ENCODE peak calls at places on chromosomes 13 and 19, in five cellular contexts. O, R, F, T and M are unnamed samples. For H3K4me1, the result is how much of the 10 kb centered on the place peaks cover.

GRCh38 chr13:33694546-33694945 is 123.4 kb upstream of the RFC3 start:
- DNase-seq in F (no peak), R (no peak), T (peak), O (no peak), M (no peak)

GRCh38 chr13:78993792-78994191 is 334.8 kb upstream of the OBI1 start:
- DNase-seq in O (peak), T (no peak), R (no peak), F (no peak), M (no peak)

GRCh38 chr13:106650690-106651205 is 82.8 kb upstream of the ARGLU1 start:
- DNase-seq in O (no peak), F (no peak), T (no peak), R (no peak), M (no peak)

GRCh38 chr19:29909545-29909944 is 32.5 kb upstream of the URI1 start:
- DNase-seq in R (peak), O (no peak), F (no peak), T (no peak), M (no peak)

GRCh38 chr19:9789066-9789465 is 20.5 kb upstream of the ZNF846 start:
- DNase-seq in T (no peak), R (no peak), F (no peak), O (no peak), M (no peak)

GRCh38 chr13:38637576-38637975 is 49.3 kb upstream of the FREM2 start:
- DNase-seq in F (no peak), T (no peak), O (no peak), R (no peak), M (no peak)

GRCh38 chr19:1445185-1445931 is 4.6 kb upstream of the APC2 start:
- DNase-seq in R (peak), O (peak), T (peak), F (peak), M (no peak)

GRCh38 chr13:81116461-81117282 is 775.7 kb upstream of the SPRY2 start:
- DNase-seq in O (no peak), F (peak), R (no peak), T (peak), M (no peak)

GRCh38 chr13:29909975-29910674 is 59.7 kb upstream of the UBL3 start:
- DNase-seq in O (no peak), F (no peak), R (peak), T (peak), M (no peak)

GRCh38 chr13:43363156-43363918 is 340.0 kb downstream of the DNAJC15 start:
- DNase-seq in F (no peak), T (no peak), O (no peak), R (peak), M (no peak)

GRCh38 chr19:45767410-45767880 is 1.6 kb downstream of the SIX5 start:
- DNase-seq in T (peak), R (peak), F (no peak), O (peak), M (no peak)

GRCh38 chr13:72457151-72457550 is 270.3 kb downstream of the MZT1 start:
- DNase-seq in R (no peak), T (no peak), F (no peak), O (no peak), M (no peak)

GRCh38 chr13:39379667-39380655 is 223.0 kb downstream of the LHFPL6 start:
- DNase-seq in O (no peak), F (no peak), T (peak), R (peak), M (no peak)

GRCh38 chr13:101520672-101521071 is 68.2 kb downstream of the ITGBL1 start:
- DNase-seq in T (peak), O (peak), F (peak), R (peak), M (no peak)

GRCh38 chr19:46697142-46697960 is 19.6 kb downstream of the PRKD2 start:
- DNase-seq in T (no peak), O (peak), F (no peak), R (peak), M (peak)

GRCh38 chr19:56671613-56671994 is at the start of gene ZNF835:
- DNase-seq in T (no peak), O (no peak), F (no peak), R (peak), M (no peak)

GRCh38 chr19:7545904-7546303 is 10.4 kb downstream of the PNPLA6 start:
- DNase-seq in F (no peak), O (no peak), T (no peak), R (no peak), M (no peak)

GRCh38 chr13:109918179-109918651 is 131.8 kb upstream of the IRS2 start:
- DNase-seq in F (no peak), T (no peak), O (peak), R (peak), M (no peak)

GRCh38 chr13:59856281-59856810 is 307.4 kb downstream of the DIAPH3 start:
- DNase-seq in F (no peak), R (no peak), T (no peak), O (no peak), M (no peak)

GRCh38 chr19:10113964-10114650 is 2.6 kb downstream of the P2RY11 start:
- DNase-seq in T (no peak), O (no peak), F (no peak), R (peak), M (no peak)

GRCh38 chr13:52711277-52711676 is 28.3 kb downstream of the CNMD start:
- DNase-seq in R (no peak), F (no peak), T (no peak), O (peak), M (no peak)

GRCh38 chr19:16205205-16206045 is 7.7 kb downstream of the AP1M1 start:
- DNase-seq in R (no peak), T (no peak), O (no peak), F (no peak), M (no peak)

GRCh38 chr13:44667950-44668349 is 91.8 kb upstream of the TSC22D1 start:
- DNase-seq in T (no peak), R (peak), O (peak), F (no peak), M (no peak)

GRCh38 chr19:3058821-3059314 is 3.4 kb downstream of the TLE5 start:
- DNase-seq in R (no peak), T (no peak), F (no peak), O (no peak), M (no peak)
- H3K9ac ChIP-seq in R (no peak), T (no peak), F (no peak), O (no peak), M (no peak)

GRCh38 chr19:3389446-3389778 is 23.0 kb downstream of the NFIC start:
- DNase-seq in R (no peak), T (no peak), F (no peak), O (no peak), M (no peak)
- H3K4me1 ChIP-seq in R (under half), T (under half), F (under half), O (under half), M (half or more)

DNA sequence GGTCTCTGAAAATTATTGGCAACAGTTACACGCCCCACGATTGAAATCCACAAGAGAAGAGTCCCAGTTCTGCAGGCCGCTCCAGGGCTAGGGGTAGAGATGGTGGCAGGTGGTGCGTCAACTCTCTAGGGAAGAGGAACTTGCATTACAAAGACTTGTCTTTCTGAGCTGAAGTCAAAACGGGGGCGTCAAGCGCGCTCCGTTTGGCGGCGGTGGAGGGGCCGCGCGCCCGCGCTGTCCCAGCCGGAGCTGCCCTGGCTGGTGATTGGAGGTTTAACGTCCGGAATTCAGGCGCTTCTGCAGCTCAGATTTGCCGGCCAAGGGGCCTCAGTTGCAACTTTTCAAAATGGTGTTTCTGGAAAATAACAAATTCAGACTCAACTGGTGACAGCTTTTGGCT is 38.9 kb downstream of the SOX1 start:
- DNase-seq in T (no peak), O (peak), R (no peak), F (no peak), M (no peak)
- TF ChIP-seq EZH2 in T (no peak), O (peak), R (no peak), F (no peak), M (no peak)

DNA sequence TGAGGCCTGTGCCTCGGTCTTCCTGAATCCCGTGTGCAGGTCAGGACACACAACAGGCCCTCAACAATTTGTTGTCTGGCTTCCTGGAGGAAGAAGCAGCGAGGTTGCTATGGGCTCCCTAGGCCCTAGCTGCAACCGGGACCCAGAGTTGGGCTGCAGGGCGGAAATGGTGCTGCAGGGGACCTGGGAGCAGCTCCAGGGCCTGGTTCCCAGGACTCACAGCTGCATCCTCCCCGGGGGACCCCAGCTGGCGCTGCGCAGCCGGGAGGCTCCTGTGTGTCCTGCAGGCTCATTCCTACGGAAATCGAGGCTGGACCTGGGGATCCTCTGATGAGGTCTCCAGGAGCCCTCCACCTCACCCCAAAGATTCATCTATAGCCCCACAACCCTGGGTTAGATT is 986 bp upstream of the TNFAIP8L1 start:
- DNase-seq in F (no peak), O (no peak), R (no peak), T (no peak), M (no peak)
- H3K9ac ChIP-seq in F (no peak), O (no peak), R (no peak), T (no peak), M (peak)

GRCh38 chr19:34316741-34317241 is 48.2 kb upstream of the GPI start:
- DNase-seq in R (peak), T (peak), F (no peak), O (no peak), M (peak)
- H3K4me1 ChIP-seq in R (half or more), T (under half), F (under half), O (under half), M (under half)

GRCh38 chr19:41098762-41099161 is 10.5 kb downstream of the CYP2A13 start:
- DNase-seq in F (no peak), O (no peak), R (no peak), T (no peak), M (no peak)
- TF ChIP-seq EZH2 in F (no peak), O (no peak), R (no peak), T (no peak), M (no peak)